ENCODE peak calls at places on chromosome 22, in nine cellular contexts. C is brain microvascular endothelial cell; J is stimulated activated CD4-positive, alpha-beta T cell treated with anti-CD3 and anti-CD28 coated beads, TNF-alpha, amount 100 ng/mL, for 1 hour; R is amygdala; O is activated T-helper 1 cell treated with anti-CD3 and anti-CD28 coated beads, Interleukin-12 subunit alpha, Interleukin-12 subunit beta, Interleukin-2, Interleukin-4 antibody, amounts not matched to agents 30 ng/mL and 10 ng/mL and 1 ng/mL, durations not matched to agents 14 hours and 24 hours and 36 hours; M is spleen; S is NCI-H2081; P is T follicular helper cell; Y is IMR-90. N is an unnamed sample.

GRCh38 chr22:40348025-40348658 is 1.8 kb downstream of the ADSL start:
- DNase-seq in J (no peak), R (peak; percentile 20), O (peak; percentile 45), C (peak; percentile 44), P (peak; percentile 61), S (peak; percentile 24), Y (peak; percentile 62), M (peak; percentile 84), N (peak; percentile 52)

GRCh38 chr22:23565288-23565941 is 14.7 kb downstream of the IGLL1 start:
- DNase-seq in O (no peak), R (no peak), C (no peak), P (no peak), M (peak; percentile 78), Y (no peak), S (no peak), J (no peak), N (no peak)

GRCh38 chr22:45720875-45721378 is 49.3 kb downstream of the ATXN10 start:
- DNase-seq in O (no peak), Y (no peak), S (no peak), R (no peak), M (no peak), P (no peak), C (no peak), J (no peak), N (no peak)

GRCh38 chr22:46390652-46391301 is 55.3 kb downstream of the TRMU start:
- DNase-seq in P (no peak), M (no peak), J (no peak), S (peak; percentile 34), R (no peak), C (peak; percentile 34), Y (peak; percentile 65), O (no peak), N (no peak)

GRCh38 chr22:49748514-49748913 is 79.2 kb downstream of the BRD1 start:
- DNase-seq in M (no peak), J (no peak), C (no peak), O (no peak), Y (no peak), S (no peak), R (no peak), P (no peak), N (no peak)

GRCh38 chr22:42301742-42302102 is 31.3 kb upstream of the TCF20 start:
- DNase-seq in M (no peak), R (no peak), J (no peak), Y (no peak), O (no peak), C (no peak), S (no peak), P (no peak), N (no peak)

GRCh38 chr22:49871482-49871881 is 17.8 kb downstream of the ZBED4 start:
- DNase-seq in R (no peak), J (no peak), O (no peak), C (no peak), Y (no peak), S (no peak), P (no peak), M (no peak), N (no peak)

GRCh38 chr22:39348909-39349505 is 784 bp upstream of the SYNGR1 start:
- DNase-seq in M (no peak), Y (no peak), P (no peak), S (no peak), C (no peak), O (no peak), R (no peak), J (no peak), N (no peak)

GRCh38 chr22:39266398-39267030 is 21.7 kb upstream of the PDGFB start:
- DNase-seq in Y (peak; percentile 64), P (no peak), S (no peak), O (peak; percentile 28), M (no peak), R (no peak), C (peak; percentile 22), J (no peak), N (no peak)

GRCh38 chr22:42648368-42649260 is 578 bp downstream of the CYB5R3 start:
- DNase-seq in R (peak; percentile 24), J (no peak), P (no peak), C (no peak), S (no peak), Y (no peak), O (peak; percentile 26), M (peak; percentile 84), N (peak; percentile 9)

GRCh38 chr22:19849800-19850481 is 4.7 kb downstream of the GNB1L start:
- DNase-seq in S (no peak), R (peak; percentile 35), M (no peak), P (no peak), C (no peak), Y (no peak), J (no peak), O (no peak), N (no peak)

GRCh38 chr22:33421859-33422258 is 363.7 kb upstream of the SYN3 start:
- DNase-seq in M (no peak), R (no peak), J (no peak), Y (no peak), C (no peak), S (no peak), P (no peak), O (no peak), N (no peak)

GRCh38 chr22:45948081-45948648 is 28.8 kb downstream of the WNT7B start:
- DNase-seq in C (no peak), R (no peak), Y (no peak), J (no peak), O (no peak), P (no peak), S (peak; percentile 57), M (peak; percentile 81), N (no peak)

GRCh38 chr22:27381960-27382742 is 419.4 kb downstream of the MN1 start:
- DNase-seq in P (no peak), R (no peak), Y (no peak), J (no peak), S (no peak), M (no peak), C (no peak), O (no peak), N (no peak)

GRCh38 chr22:29031236-29031982 is 30.2 kb downstream of the C22orf31 start:
- DNase-seq in M (no peak), P (no peak), S (no peak), R (no peak), C (peak; percentile 96), O (no peak), Y (peak; percentile 98), J (no peak), N (no peak)

GRCh38 chr22:24359452-24360120 is 67.8 kb upstream of the ADORA2A start:
- DNase-seq in S (no peak), O (no peak), M (no peak), J (no peak), Y (no peak), R (no peak), P (no peak), C (no peak), N (no peak)

GRCh38 chr22:17912942-17913704 is 111.2 kb downstream of the MICAL3 start:
- DNase-seq in P (no peak), R (no peak), M (no peak), C (no peak), O (no peak), S (no peak), Y (no peak), J (no peak), N (no peak)

GRCh38 chr22:37469416-37470086 is 16.6 kb downstream of the MFNG start:
- DNase-seq in R (no peak), P (no peak), J (no peak), C (no peak), S (no peak), M (no peak), O (no peak), Y (no peak), N (no peak)

GRCh38 chr22:42022162-42022847 is 23.7 kb downstream of the WBP2NL start:
- DNase-seq in P (no peak), R (no peak), M (no peak), J (no peak), O (no peak), C (no peak), Y (no peak), S (no peak), N (no peak)

GRCh38 chr22:46077669-46078099 is 72.6 kb upstream of the PPARA start:
- DNase-seq in C (no peak), R (no peak), P (no peak), O (no peak), M (peak; percentile 43), S (no peak), J (no peak), Y (no peak), N (no peak)